ENCODE peak calls at places on chromosome 9, in nine cellular contexts. R is Caki2; V is CD4-positive, CD25-positive, alpha-beta regulatory T cell; D is uterus; S is iris pigment epithelial cell; C is AG09309; U is right atrium auricular region; E is HS-27A; M is activated CD4-positive, alpha-beta T cell treated with anti-CD3 and anti-CD28 coated beads for 48 hours. F is an unnamed sample.
A peak's percentile ranks its signal among the peaks of the same experiment; 100 is the strongest.

GRCh38 chr9:18250051-18250450 is 223.9 kb upstream of the ADAMTSL1 start:
- DNase-seq in R (no peak), V (no peak), D (no peak), S (no peak), C (no peak), U (no peak), E (no peak), M (no peak), F (no peak)

GRCh38 chr9:6194934-6195333 is 20.7 kb upstream of the IL33 start:
- DNase-seq in R (no peak), V (no peak), D (no peak), S (no peak), C (no peak), U (no peak), E (no peak), M (peak; percentile 11), F (no peak)

GRCh38 chr9:113873446-113873845 is 2.7 kb upstream of the ZNF618 start:
- DNase-seq in R (no peak), V (no peak), D (no peak), S (no peak), C (no peak), U (no peak), E (no peak), M (no peak), F (no peak)

GRCh38 chr9:120443489-120443888 is 136.5 kb downstream of the CDK5RAP2 start:
- DNase-seq in R (peak; percentile 63), V (no peak), D (no peak), S (peak; percentile 96), C (no peak), U (no peak), E (no peak), M (no peak), F (no peak)

GRCh38 chr9:10238087-10238486 is 374.7 kb downstream of the PTPRD start:
- DNase-seq in R (no peak), V (no peak), D (no peak), S (peak; percentile 24), C (no peak), U (no peak), E (no peak), M (no peak), F (no peak)

GRCh38 chr9:127035948-127036347 is 86.5 kb downstream of the ANGPTL2 start:
- DNase-seq in R (no peak), V (no peak), D (peak; percentile 55), S (no peak), C (no peak), U (peak; percentile 86), E (no peak), M (no peak), F (no peak)

GRCh38 chr9:130171226-130172148 is 717 bp upstream of the NCS1 start:
- DNase-seq in R (no peak), V (no peak), D (no peak), S (no peak), C (no peak), U (no peak), E (no peak), M (no peak), F (no peak)

GRCh38 chr9:129697956-129698757 is 32.7 kb downstream of the PRRX2 start:
- DNase-seq in R (no peak), V (no peak), D (no peak), S (peak; percentile 20), C (no peak), U (peak; percentile 96), E (no peak), M (peak; percentile 43), F (no peak)

GRCh38 chr9:125541840-125542243 is 165.2 kb downstream of the MAPKAP1 start:
- DNase-seq in R (no peak), V (no peak), D (no peak), S (no peak), C (no peak), U (no peak), E (no peak), M (no peak), F (no peak)

GRCh38 chr9:133050142-133050541 is 11.6 kb upstream of the CEL start:
- DNase-seq in R (no peak), V (no peak), D (no peak), S (peak; percentile 19), C (no peak), U (no peak), E (no peak), M (no peak), F (no peak)

GRCh38 chr9:109967651-109968331 is 187.8 kb downstream of the PALM2AKAP2 start:
- DNase-seq in R (no peak), V (no peak), D (no peak), S (no peak), C (no peak), U (no peak), E (no peak), M (no peak), F (no peak)

GRCh38 chr9:125431741-125432271 is 170.2 kb downstream of the GAPVD1 start:
- DNase-seq in R (no peak), V (no peak), D (no peak), S (no peak), C (no peak), U (no peak), E (no peak), M (no peak), F (peak; percentile 5)

GRCh38 chr9:114803459-114803858 is 2.4 kb downstream of the TNFSF15 start:
- DNase-seq in R (no peak), V (no peak), D (no peak), S (no peak), C (no peak), U (peak; percentile 32), E (no peak), M (no peak), F (no peak)

GRCh38 chr9:130738281-130738680 is 44.7 kb downstream of the EXOSC2 start:
- DNase-seq in R (no peak), V (no peak), D (no peak), S (no peak), C (no peak), U (no peak), E (no peak), M (no peak), F (no peak)

GRCh38 chr9:123044556-123044955 is 11.1 kb downstream of the GPR21 start:
- DNase-seq in R (no peak), V (no peak), D (no peak), S (peak; percentile 71), C (peak; percentile 57), U (no peak), E (no peak), M (no peak), F (no peak)

GRCh38 chr9:137034709-137035506 is 3.0 kb upstream of the FUT7 start:
- DNase-seq in R (peak; percentile 58), V (peak; percentile 86), D (peak; percentile 76), S (peak; percentile 79), C (peak; percentile 33), U (peak; percentile 83), E (no peak), M (peak; percentile 92), F (peak; percentile 82)

GRCh38 chr9:11915699-11916098 is 777.5 kb upstream of the TYRP1 start:
- DNase-seq in R (no peak), V (no peak), D (no peak), S (no peak), C (no peak), U (no peak), E (no peak), M (no peak), F (no peak)

GRCh38 chr9:90517103-90517502 is 125.5 kb downstream of the DIRAS2 start:
- DNase-seq in R (no peak), V (no peak), D (no peak), S (no peak), C (no peak), U (no peak), E (no peak), M (no peak), F (no peak)

GRCh38 chr9:134690301-134690751 is 48.7 kb downstream of the COL5A1 start:
- DNase-seq in R (no peak), V (no peak), D (no peak), S (no peak), C (no peak), U (no peak), E (no peak), M (no peak), F (no peak)

GRCh38 chr9:79610019-79610760 is 38.4 kb downstream of the TLE4 start:
- DNase-seq in R (peak; percentile 84), V (no peak), D (no peak), S (peak; percentile 38), C (peak; percentile 29), U (no peak), E (no peak), M (no peak), F (no peak)

GRCh38 chr9:31104249-31104648 is 1280.2 kb upstream of the ACO1 start:
- DNase-seq in R (no peak), V (no peak), D (no peak), S (no peak), C (no peak), U (no peak), E (no peak), M (no peak), F (no peak)

GRCh38 chr9:102728946-102729345 is 266.2 kb upstream of the CYLC2 start:
- DNase-seq in R (no peak), V (no peak), D (no peak), S (no peak), C (no peak), U (no peak), E (no peak), M (no peak), F (no peak)

GRCh38 chr9:114273461-114273881 is 49.4 kb upstream of the ORM1 start:
- DNase-seq in R (no peak), V (no peak), D (peak; percentile 8), S (no peak), C (no peak), U (no peak), E (no peak), M (no peak), F (no peak)

GRCh38 chr9:110343537-110343936 is 5.9 kb upstream of the TXNDC8 start:
- DNase-seq in R (no peak), V (no peak), D (no peak), S (no peak), C (no peak), U (no peak), E (no peak), M (no peak), F (no peak)

GRCh38 chr9:114250235-114250568 is 72.7 kb upstream of the ORM1 start:
- DNase-seq in R (no peak), V (no peak), D (peak; percentile 78), S (peak; percentile 63), C (peak; percentile 76), U (peak; percentile 69), E (no peak), M (no peak), F (no peak)

GRCh38 chr9:3241290-3241689 is 284.5 kb downstream of the RFX3 start:
- DNase-seq in R (no peak), V (no peak), D (no peak), S (peak; percentile 28), C (peak; percentile 4), U (no peak), E (no peak), M (no peak), F (no peak)

GRCh38 chr9:109914280-109915027 is 134.5 kb downstream of the PALM2AKAP2 start:
- DNase-seq in R (no peak), V (no peak), D (no peak), S (peak; percentile 95), C (peak; percentile 87), U (no peak), E (no peak), M (no peak), F (no peak)